ENCODE peak calls at places on chromosomes 11 and 22, in six cellular contexts. P, I, K, T, U and Q are unnamed samples. For H3K27me3 and H3K36me3, the result is how much of the 10 kb centered on the place peaks cover.

GRCh38 chr22:25057013-25057881 is 104.7 kb downstream of the KIAA1671 start:
- DNase-seq in P (peak), I (peak), K (peak), T (peak), U (no peak), Q (peak)

GRCh38 chr22:44842417-44842816 is 90.0 kb downstream of the ARHGAP8 start:
- DNase-seq in P (no peak), I (no peak), K (no peak), T (no peak), U (no peak), Q (no peak)

GRCh38 chr11:68845351-68846002 is 3.8 kb upstream of the CPT1A start:
- DNase-seq in P (no peak), I (no peak), K (no peak), T (peak), U (no peak), Q (no peak)

GRCh38 chr11:100861221-100861620 is 174.1 kb downstream of the ARHGAP42 start:
- DNase-seq in P (no peak), I (peak), K (no peak), T (no peak), U (no peak), Q (no peak)

GRCh38 chr11:74611369-74611861 is 19.0 kb downstream of the POLD3 start:
- DNase-seq in P (peak), I (no peak), K (no peak), T (peak), U (no peak), Q (no peak)

GRCh38 chr22:46364341-46365165 is 29.0 kb downstream of the TRMU start:
- DNase-seq in P (no peak), I (no peak), K (no peak), T (no peak), U (no peak), Q (no peak)

GRCh38 chr22:32916025-32916424 is 114.5 kb downstream of the TIMP3 start:
- DNase-seq in P (no peak), I (no peak), K (no peak), T (no peak), U (no peak), Q (no peak)

GRCh38 chr11:90646706-90647105 is 423.9 kb upstream of the CHORDC1 start:
- DNase-seq in P (no peak), I (no peak), K (no peak), T (no peak), U (no peak), Q (no peak)

GRCh38 chr22:46557736-46558480 is 20.5 kb upstream of the CELSR1 start:
- DNase-seq in P (no peak), I (no peak), K (no peak), T (no peak), U (no peak), Q (no peak)

GRCh38 chr11:134858783-134859480 is 446.9 kb upstream of the B3GAT1 start:
- DNase-seq in P (no peak), I (no peak), K (no peak), T (no peak), U (no peak), Q (no peak)

GRCh38 chr11:134862796-134863195 is 450.8 kb upstream of the B3GAT1 start:
- DNase-seq in P (no peak), I (no peak), K (no peak), T (no peak), U (no peak), Q (no peak)

GRCh38 chr11:134863294-134863693 is 451.3 kb upstream of the B3GAT1 start:
- DNase-seq in P (no peak), I (no peak), K (no peak), T (no peak), U (no peak), Q (no peak)

GRCh38 chr11:134862168-134862567 is 450.1 kb upstream of the B3GAT1 start:
- DNase-seq in P (no peak), I (no peak), K (no peak), T (no peak), U (no peak), Q (no peak)

GRCh38 chr11:134861490-134862107 is 449.6 kb upstream of the B3GAT1 start:
- DNase-seq in P (no peak), I (peak), K (no peak), T (no peak), U (no peak), Q (no peak)
- TF ChIP-seq ZNF274 in P (no peak), I (no peak), K (no peak), T (no peak), U (no peak), Q (no peak)

GRCh38 chr11:120794748-120795147 is 229.2 kb upstream of the TBCEL start:
- DNase-seq in P (no peak), I (no peak), K (no peak), T (no peak), U (no peak), Q (no peak)
- H3K27me3 ChIP-seq in P (half or more), I (under half), K (under half), T (under half), U (under half), Q (under half)

DNA sequence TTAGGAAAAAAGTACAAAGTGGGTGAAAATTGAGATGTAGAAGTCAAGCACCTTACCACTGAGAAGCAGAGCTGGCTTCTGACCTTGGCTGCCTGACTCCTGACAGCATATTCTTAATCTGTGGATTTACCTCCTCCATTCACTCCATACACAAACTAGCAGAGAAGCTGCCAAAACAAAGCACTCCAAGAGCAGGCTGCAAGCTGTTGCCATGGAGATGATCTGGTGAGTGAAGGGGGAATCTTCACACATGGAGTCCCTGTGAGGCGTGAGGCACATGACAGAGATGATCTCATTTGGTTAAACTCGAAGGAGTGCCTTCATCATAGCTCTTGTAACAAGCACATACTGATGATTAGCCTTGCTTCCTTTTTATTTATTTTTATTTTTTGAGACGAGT is 16.1 kb downstream of the COMMD9 start:
- DNase-seq in P (no peak), I (no peak), K (no peak), T (no peak), U (no peak), Q (no peak)
- H3K36me3 ChIP-seq in P (under half), I (under half), K (under half), T (under half), U (under half), Q (under half)

DNA sequence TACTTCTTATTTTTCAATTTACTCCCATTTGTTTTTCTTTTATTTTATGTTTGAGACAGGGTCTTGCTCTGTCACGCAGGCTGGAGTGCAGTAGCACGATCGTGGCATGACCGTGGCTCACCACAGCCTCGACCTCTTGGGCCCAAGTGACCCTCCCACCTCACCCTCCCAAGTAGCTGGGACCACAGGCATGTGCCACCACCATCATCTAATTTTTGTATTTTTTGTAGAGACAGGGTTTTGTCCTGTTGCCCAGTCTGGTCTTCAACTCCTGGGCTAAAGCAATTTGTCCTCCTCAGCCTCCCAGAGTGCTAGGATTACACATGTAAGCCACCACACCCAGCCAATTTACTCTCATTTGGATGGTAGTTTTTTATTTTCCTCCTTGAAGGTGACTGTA is 679.3 kb upstream of the CCDC179 start:
- DNase-seq in P (no peak), I (no peak), K (no peak), T (no peak), U (no peak), Q (no peak)
- TF ChIP-seq ZNF274 in P (no peak), I (no peak), K (no peak), T (no peak), U (no peak), Q (no peak)